ENCODE peak calls at places on chromosome 12, in ten cellular contexts. S is stomach, M is A549, E is tibial nerve, Z is sigmoid colon, Q is upper lobe of left lung, R is transverse colon, X is K562, Y is HepG2, N is suprapubic skin. T is an unnamed sample.

GRCh38 chr12:91662021-91662420 is 479.4 kb upstream of the DCN start:
- DNase-seq in E (no peak), X (no peak), R (no peak), S (no peak), Z (no peak), M (no peak), N (no peak), Q (no peak), Y (no peak), T (no peak)

GRCh38 chr12:75177997-75178396 is 31.6 kb downstream of the KCNC2 start:
- DNase-seq in R (no peak), Y (peak; percentile 7), M (peak; percentile 28), X (no peak), N (no peak), Q (no peak), E (no peak), S (no peak), Z (no peak), T (no peak)

GRCh38 chr12:49358548-49359141 is 8.6 kb upstream of the SPATS2 start:
- DNase-seq in S (peak; percentile 53), M (peak; percentile 80), Z (no peak), N (no peak), X (peak; percentile 70), Y (peak; percentile 72), Q (no peak), R (peak; percentile 56), E (peak; percentile 66), T (no peak)

GRCh38 chr12:131164096-131164872 is 210.6 kb downstream of the ADGRD1 start:
- DNase-seq in E (no peak), X (peak; percentile 48), Y (no peak), R (no peak), N (no peak), Q (no peak), Z (no peak), M (no peak), S (no peak), T (no peak)

GRCh38 chr12:5912437-5913334 is 32.4 kb downstream of the ANO2 start:
- DNase-seq in R (no peak), Y (no peak), M (no peak), X (peak; percentile 30), N (no peak), Z (no peak), S (no peak), Q (no peak), E (no peak), T (no peak)

GRCh38 chr12:27012982-27013255 is 1.3 kb downstream of the TM7SF3 start:
- DNase-seq in S (no peak), N (no peak), Y (no peak), R (no peak), X (no peak), M (no peak), Z (no peak), Q (no peak), E (no peak), T (no peak)

GRCh38 chr12:7731499-7731898 is 15.7 kb downstream of the CLEC4C start:
- DNase-seq in N (no peak), M (no peak), Z (no peak), S (no peak), X (no peak), Y (no peak), R (no peak), Q (no peak), E (no peak), T (no peak)

GRCh38 chr12:94812345-94812744 is 162.0 kb upstream of the TMCC3 start:
- DNase-seq in X (no peak), Z (no peak), R (no peak), Q (no peak), S (no peak), E (no peak), M (no peak), Y (no peak), N (no peak), T (no peak)

GRCh38 chr12:75236206-75236605 is 26.6 kb upstream of the KCNC2 start:
- DNase-seq in S (no peak), X (no peak), R (no peak), Z (no peak), N (no peak), E (no peak), Y (no peak), M (no peak), Q (no peak), T (no peak)

GRCh38 chr12:108099778-108100177 is 29.3 kb upstream of the WSCD2 start:
- DNase-seq in N (no peak), X (no peak), M (no peak), R (no peak), Z (no peak), S (no peak), Y (no peak), Q (no peak), E (no peak), T (no peak)

GRCh38 chr12:121576851-121577391 is 3.9 kb downstream of the KDM2B start:
- DNase-seq in Z (no peak), M (no peak), R (no peak), N (no peak), Y (peak; percentile 40), E (peak; percentile 10), Q (no peak), S (no peak), X (no peak), T (peak; percentile 54)

GRCh38 chr12:123427036-123427769 is 9.3 kb downstream of the RILPL2 start:
- DNase-seq in Y (no peak), Q (no peak), E (no peak), Z (no peak), R (peak; percentile 37), X (no peak), S (no peak), M (no peak), N (no peak), T (no peak)

GRCh38 chr12:19113464-19113863 is 16.1 kb upstream of the PLEKHA5 start:
- DNase-seq in X (no peak), N (no peak), M (no peak), Y (no peak), R (no peak), S (no peak), E (no peak), Z (no peak), Q (no peak), T (no peak)

GRCh38 chr12:80892597-80893445 is 44.9 kb downstream of the LIN7A start:
- DNase-seq in Y (no peak), E (no peak), R (no peak), Q (no peak), N (no peak), M (no peak), Z (no peak), S (no peak), X (no peak), T (no peak)

GRCh38 chr12:52823761-52824450 is 10.0 kb upstream of the KRT4 start:
- DNase-seq in Y (no peak), Z (no peak), N (no peak), S (no peak), M (no peak), R (no peak), E (no peak), X (no peak), Q (no peak), T (no peak)

GRCh38 chr12:112839386-112839972 is 47.9 kb downstream of the RPH3A start:
- DNase-seq in E (no peak), Q (no peak), Z (no peak), S (no peak), N (peak; percentile 37), X (no peak), R (no peak), Y (peak; percentile 85), M (peak; percentile 72), T (no peak)

GRCh38 chr12:127386723-127387122 is 880.2 kb upstream of the TMEM132C start:
- DNase-seq in M (no peak), Q (no peak), N (no peak), R (no peak), X (no peak), Y (no peak), Z (no peak), S (no peak), E (no peak), T (no peak)

GRCh38 chr12:127383281-127383680 is 883.7 kb upstream of the TMEM132C start:
- DNase-seq in X (no peak), N (no peak), Y (no peak), S (no peak), Q (no peak), E (no peak), Z (no peak), R (no peak), M (no peak), T (no peak)

GRCh38 chr12:127381681-127382080 is 885.3 kb upstream of the TMEM132C start:
- DNase-seq in S (no peak), N (no peak), Y (no peak), Z (no peak), E (no peak), M (no peak), X (no peak), Q (no peak), R (no peak), T (no peak)

GRCh38 chr12:127381043-127381668 is 885.8 kb upstream of the TMEM132C start:
- DNase-seq in X (peak; percentile 85), Q (no peak), M (peak; percentile 30), E (no peak), R (peak; percentile 21), N (no peak), Z (no peak), Y (peak; percentile 15), S (peak; percentile 60), T (peak; percentile 34)
- TF ChIP-seq EP300 in X (no peak), Q (no peak), M (no peak), E (no peak), R (no peak), N (no peak), Z (no peak), Y (no peak), S (no peak), T (no peak)

GRCh38 chr12:105955976-105956375 is 182.8 kb downstream of the NUAK1 start:
- DNase-seq in R (no peak), Y (no peak), X (no peak), N (no peak), E (no peak), Q (no peak), M (no peak), Z (no peak), S (no peak), T (no peak)
- TF ChIP-seq EP300 in R (no peak), Y (no peak), X (no peak), N (no peak), E (no peak), Q (no peak), M (no peak), Z (no peak), S (no peak), T (no peak)

DNA sequence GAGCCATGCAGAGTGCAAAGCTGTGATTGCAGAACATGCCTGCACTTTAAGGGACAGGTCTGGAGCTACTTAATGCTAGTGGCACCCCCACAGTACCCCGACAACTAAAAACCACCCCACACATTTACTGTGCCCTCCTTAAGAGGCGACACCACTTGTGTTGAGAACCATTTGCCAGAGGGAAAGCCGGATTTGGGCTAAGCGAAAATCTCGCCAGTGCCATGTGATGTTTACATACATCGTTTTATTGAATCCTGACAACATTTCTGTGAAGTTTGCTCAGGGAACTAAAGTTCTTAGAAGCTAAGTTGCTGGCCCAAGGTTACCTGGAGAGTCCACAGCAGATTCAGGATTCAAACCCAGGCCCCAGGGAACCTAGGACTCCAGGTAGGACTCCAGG is 119.0 kb upstream of the FKBP4 start:
- DNase-seq in E (no peak), S (no peak), M (no peak), Y (no peak), R (no peak), X (no peak), N (peak; percentile 60), Z (peak; percentile 10), Q (no peak), T (no peak)
- TF ChIP-seq EP300 in E (no peak), S (no peak), M (no peak), Y (no peak), R (no peak), X (no peak), N (no peak), Z (no peak), Q (no peak), T (no peak)

GRCh38 chr12:14167005-14167628 is 185.7 kb upstream of the GRIN2B start:
- DNase-seq in Z (no peak), M (peak; percentile 61), E (peak; percentile 62), Y (peak; percentile 30), Q (no peak), S (peak; percentile 36), R (peak; percentile 46), N (no peak), X (peak; percentile 38), T (peak; percentile 28)
- TF ChIP-seq EP300 in Z (no peak), M (no peak), E (no peak), Y (no peak), Q (no peak), S (no peak), R (no peak), N (no peak), X (no peak), T (no peak)